ENCODE peak calls at places on chromosome 3, in four cellular contexts. O is H1; B is CD8-positive, alpha-beta T cell; L is cardiac muscle cell. S is an unnamed sample. For H3K4me1, the result is how much of the 10 kb centered on the place peaks cover.

GRCh38 chr3:193846569-193846968 is 253.6 kb downstream of the OPA1 start:
- DNase-seq in O (no peak), B (no peak), L (no peak), S (no peak)

GRCh38 chr3:5376761-5377160 is 189.3 kb downstream of the EDEM1 start:
- DNase-seq in O (peak), B (no peak), L (no peak), S (peak)

GRCh38 chr3:122200681-122201080 is 17.2 kb downstream of the CASR start:
- DNase-seq in O (no peak), B (no peak), L (no peak), S (no peak)

GRCh38 chr3:129003578-129004112 is 2.5 kb downstream of the EFCC1 start:
- DNase-seq in O (no peak), B (peak), L (peak), S (no peak)

GRCh38 chr3:178845446-178846118 is 226.0 kb downstream of the ZMAT3 start:
- DNase-seq in O (no peak), B (no peak), L (no peak), S (no peak)

GRCh38 chr3:129827765-129828164 is 65.7 kb downstream of the TMCC1 start:
- DNase-seq in O (no peak), B (peak), L (no peak), S (no peak)

GRCh38 chr3:194204036-194204792 is 68.3 kb downstream of the HES1 start:
- DNase-seq in O (no peak), B (no peak), L (peak), S (no peak)

GRCh38 chr3:128548426-128549282 is 55.7 kb upstream of the GATA2 start:
- DNase-seq in O (no peak), B (no peak), L (no peak), S (no peak)

GRCh38 chr3:177615015-177615414 is 417.7 kb upstream of the TBL1XR1 start:
- DNase-seq in O (no peak), B (no peak), L (no peak), S (peak)

GRCh38 chr3:114770874-114771273 is 376.2 kb downstream of the ZBTB20 start:
- DNase-seq in O (no peak), B (no peak), L (no peak), S (no peak)

GRCh38 chr3:132543016-132543739 is 53.9 kb upstream of the ACKR4 start:
- DNase-seq in O (no peak), B (no peak), L (no peak), S (no peak)

GRCh38 chr3:81443948-81444347 is 317.5 kb downstream of the GBE1 start:
- DNase-seq in O (no peak), B (no peak), L (no peak), S (no peak)

GRCh38 chr3:170079466-170080165 is 41.8 kb downstream of the GPR160 start:
- DNase-seq in O (no peak), B (no peak), L (no peak), S (no peak)

GRCh38 chr3:51559266-51559907 is 20.9 kb downstream of the RAD54L2 start:
- DNase-seq in O (no peak), B (no peak), L (no peak), S (no peak)

GRCh38 chr3:195153121-195153520 is 117.8 kb downstream of the XXYLT1 start:
- DNase-seq in O (no peak), B (no peak), L (peak), S (no peak)

GRCh38 chr3:149716984-149717383 is 35.3 kb downstream of the COMMD2 start:
- DNase-seq in O (no peak), B (no peak), L (no peak), S (no peak)

GRCh38 chr3:67854663-67855062 is 200.3 kb upstream of the SUCLG2 start:
- DNase-seq in O (no peak), B (no peak), L (no peak), S (no peak)

GRCh38 chr3:30895329-30895728 is 868 bp upstream of the GADL1 start:
- DNase-seq in O (no peak), B (no peak), L (no peak), S (no peak)

GRCh38 chr3:85594648-85595047 is 635.9 kb downstream of the CADM2 start:
- DNase-seq in O (no peak), B (no peak), L (no peak), S (no peak)

GRCh38 chr3:57484563-57484962 is 59.6 kb downstream of the DNAH12 start:
- DNase-seq in O (no peak), B (no peak), L (no peak), S (no peak)

GRCh38 chr3:11005686-11006256 is 13.2 kb downstream of the SLC6A1 start:
- DNase-seq in O (no peak), B (no peak), L (no peak), S (no peak)

GRCh38 chr3:157512534-157512933 is 9.3 kb upstream of the VEPH1 start:
- DNase-seq in O (no peak), B (no peak), L (no peak), S (no peak)

GRCh38 chr3:127524300-127524896 is 66.1 kb downstream of the TPRA1 start:
- DNase-seq in O (no peak), B (no peak), L (no peak), S (no peak)

GRCh38 chr3:29384640-29385039 is 103.8 kb downstream of the RBMS3 start:
- DNase-seq in O (no peak), B (no peak), L (peak), S (no peak)

GRCh38 chr3:46297658-46298423 is 55.6 kb downstream of the CCR3 start:
- DNase-seq in O (no peak), B (no peak), L (no peak), S (no peak)
- H3K4me1 ChIP-seq in O (under half), B (under half), L (under half), S (under half)

GRCh38 chr3:138472141-138472825 is 37.9 kb downstream of the ESYT3 start:
- DNase-seq in O (no peak), B (no peak), L (no peak), S (no peak)

GRCh38 chr3:138469869-138470268 is 35.5 kb downstream of the ESYT3 start:
- DNase-seq in O (no peak), B (no peak), L (no peak), S (no peak)

GRCh38 chr3:138470687-138471086 is 36.3 kb downstream of the ESYT3 start:
- DNase-seq in O (no peak), B (no peak), L (no peak), S (no peak)

GRCh38 chr3:138468886-138469285 is 34.5 kb downstream of the ESYT3 start:
- DNase-seq in O (no peak), B (no peak), L (no peak), S (no peak)

DNA sequence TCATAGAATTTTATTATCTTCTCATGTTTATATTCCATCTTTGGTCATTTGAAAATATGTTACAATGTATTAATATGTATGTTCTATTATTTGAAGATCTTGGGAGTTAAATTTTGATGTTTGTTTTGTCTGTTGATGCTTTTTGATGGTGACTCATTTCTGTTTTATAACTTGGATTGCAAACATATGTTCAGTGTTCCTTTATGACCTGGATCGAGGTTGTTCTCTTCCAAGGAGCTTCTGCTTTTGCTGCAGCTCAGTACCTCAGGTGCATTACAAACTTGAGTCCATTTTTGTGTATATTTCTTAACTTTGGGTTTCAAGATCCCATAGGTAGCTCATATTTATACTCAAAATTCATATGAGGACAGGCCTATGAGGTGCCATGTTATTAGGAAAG is 37.1 kb downstream of the ESYT3 start:
- DNase-seq in O (no peak), B (no peak), L (no peak), S (no peak)
- H3K4me3 ChIP-seq in O (no peak), B (no peak), L (no peak), S (no peak)

GRCh38 chr3:100044369-100044768 is 69.9 kb downstream of the FILIP1L start:
- DNase-seq in O (no peak), B (no peak), L (no peak), S (no peak)

GRCh38 chr3:100045696-100046095 is 68.6 kb downstream of the FILIP1L start:
- DNase-seq in O (peak), B (no peak), L (no peak), S (no peak)

GRCh38 chr3:100046986-100047385 is 67.3 kb downstream of the FILIP1L start:
- DNase-seq in O (no peak), B (no peak), L (no peak), S (no peak)

GRCh38 chr3:100048248-100048647 is 66.1 kb downstream of the FILIP1L start:
- DNase-seq in O (no peak), B (no peak), L (no peak), S (no peak)

DNA sequence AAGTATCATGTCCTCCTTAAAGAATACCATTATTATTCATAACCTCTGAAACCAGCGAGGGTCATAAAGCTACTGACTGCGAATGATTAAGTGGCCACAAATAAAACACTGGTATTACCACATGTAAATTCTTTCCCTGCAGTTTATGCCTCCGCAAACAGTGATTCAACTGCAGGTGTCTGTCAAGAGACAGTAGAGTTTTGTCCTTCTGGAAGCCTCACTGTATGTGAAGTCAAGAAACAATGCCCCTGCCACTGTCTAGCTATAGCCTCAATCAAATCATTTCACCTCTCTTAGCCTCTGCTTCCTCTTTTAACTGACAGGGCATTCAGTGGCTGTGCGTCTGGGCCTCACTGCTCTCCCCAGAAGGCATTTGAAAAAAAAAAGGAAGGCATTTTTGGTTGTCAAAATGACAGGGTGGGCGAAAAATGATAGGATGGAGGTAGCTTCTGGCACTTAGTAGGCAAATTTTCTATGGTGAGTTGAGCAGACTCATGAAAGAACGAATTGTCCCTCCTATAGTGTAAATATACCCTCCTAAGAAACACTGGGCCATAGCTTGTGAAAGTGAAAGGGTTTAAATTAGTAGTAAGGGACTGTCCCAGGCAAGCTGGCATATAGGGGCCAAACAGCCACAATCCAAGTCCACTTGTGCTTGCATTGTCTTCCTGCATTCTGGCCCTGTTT is 66.7 kb downstream of the FILIP1L start:
- DNase-seq in O (no peak), B (no peak), L (no peak), S (no peak)
- H3K4me1 ChIP-seq in O (under half), B (under half), L (under half), S (under half)

DNA sequence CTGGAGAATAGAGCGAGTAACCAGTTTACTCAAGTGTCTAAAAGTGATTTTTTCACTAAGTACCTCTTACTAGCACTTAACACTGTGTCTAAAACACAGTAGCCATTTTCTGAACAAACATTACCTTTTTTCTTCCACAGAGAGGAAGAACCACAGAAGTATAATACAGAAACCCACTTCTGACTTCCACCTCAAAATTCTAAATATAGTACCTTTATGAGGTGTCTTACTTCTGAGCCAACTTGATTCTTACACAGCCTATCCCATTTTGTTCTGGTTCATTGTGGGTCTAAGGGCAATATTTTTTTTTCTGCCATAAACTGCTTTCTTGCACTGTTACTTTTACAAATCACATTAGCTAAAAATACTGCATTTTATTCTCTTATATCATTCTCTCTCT is 821.0 kb downstream of the FHIT start:
- DNase-seq in O (no peak), B (no peak), L (no peak), S (no peak)
- H3K4me3 ChIP-seq in O (no peak), B (no peak), L (no peak), S (no peak)

GRCh38 chr3:54356299-54357037 is 234.1 kb downstream of the CACNA2D3 start:
- DNase-seq in O (no peak), B (no peak), L (no peak), S (no peak)
- H3K4me1 ChIP-seq in O (under half), B (under half), L (under half), S (under half)